ENCODE peak calls at places on chromosomes 12 and 14, in nine cellular contexts. V is spleen, W is fibroblast of lung, P is astrocyte of the spinal cord, X is PC-9, U is heart right ventricle, H is MM.1S, E is Calu3, L is tibial nerve. R is an unnamed sample.

GRCh38 chr12:122283680-122284079 is 17.4 kb upstream of the VPS33A start:
- DNase-seq in V (no peak), W (no peak), P (no peak), X (no peak), U (no peak), H (no peak), E (no peak), L (no peak), R (no peak)

GRCh38 chr12:12837025-12837872 is 24.1 kb downstream of the DDX47 start:
- DNase-seq in V (no peak), W (peak), P (peak), X (peak), U (no peak), H (peak), E (peak), L (no peak), R (peak)

GRCh38 chr14:30559638-30560071 is 697 bp downstream of the G2E3 start:
- DNase-seq in V (no peak), W (peak), P (peak), X (no peak), U (no peak), H (peak), E (no peak), L (no peak), R (no peak)

GRCh38 chr12:1069846-1070245 is 78.8 kb downstream of the ERC1 start:
- DNase-seq in V (no peak), W (no peak), P (no peak), X (no peak), U (no peak), H (no peak), E (no peak), L (no peak), R (no peak)

GRCh38 chr12:11981174-11981733 is 89.5 kb upstream of the BCL2L14 start:
- DNase-seq in V (no peak), W (no peak), P (peak), X (no peak), U (no peak), H (peak), E (no peak), L (no peak), R (no peak)

GRCh38 chr12:113407931-113408585 is 4.4 kb upstream of the SDS start:
- DNase-seq in V (no peak), W (peak), P (peak), X (no peak), U (no peak), H (no peak), E (no peak), L (no peak), R (no peak)

GRCh38 chr12:65597527-65597926 is 226.8 kb upstream of the HMGA2 start:
- DNase-seq in V (no peak), W (no peak), P (no peak), X (no peak), U (no peak), H (no peak), E (no peak), L (no peak), R (no peak)

GRCh38 chr12:2294651-2295475 is 242.1 kb downstream of the CACNA1C start:
- DNase-seq in V (no peak), W (peak), P (peak), X (no peak), U (no peak), H (no peak), E (no peak), L (peak), R (peak)

GRCh38 chr12:5650804-5651461 is 219.0 kb downstream of the NTF3 start:
- DNase-seq in V (no peak), W (no peak), P (no peak), X (no peak), U (no peak), H (no peak), E (no peak), L (no peak), R (no peak)

GRCh38 chr12:5654019-5654418 is 222.1 kb downstream of the NTF3 start:
- DNase-seq in V (no peak), W (no peak), P (no peak), X (no peak), U (no peak), H (no peak), E (no peak), L (no peak), R (no peak)

DNA sequence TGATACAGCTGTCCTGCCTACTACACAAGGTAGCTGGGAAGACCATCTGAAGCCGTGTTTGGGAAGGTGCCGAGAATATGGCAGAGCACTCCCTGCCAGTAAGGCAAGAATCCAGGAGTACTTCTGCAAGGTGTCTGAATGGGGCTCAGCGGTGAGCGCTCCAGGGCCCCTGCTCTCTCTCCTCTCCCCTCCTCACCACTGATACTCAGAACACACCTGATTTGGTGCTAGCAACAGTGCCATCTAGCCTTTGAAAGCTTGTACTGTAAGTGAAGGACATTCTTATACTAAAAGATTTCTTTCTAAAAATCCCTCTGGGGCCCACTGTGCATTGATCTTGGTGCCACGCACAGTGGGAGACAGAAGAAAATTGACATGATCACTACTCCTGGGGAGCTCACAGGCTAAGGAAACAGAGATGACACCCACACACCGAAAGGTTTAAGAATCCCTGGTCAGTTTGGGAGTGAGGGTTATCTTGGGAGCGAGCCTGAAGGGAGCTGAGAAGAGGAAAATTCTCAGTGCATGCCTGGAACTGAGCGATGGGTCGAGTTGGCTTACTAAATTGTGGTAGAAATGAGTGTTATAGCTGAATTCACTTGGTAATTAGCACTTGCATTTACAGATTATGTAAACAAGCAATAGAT is 216.9 kb downstream of the NTF3 start:
- DNase-seq in V (no peak), W (peak), P (no peak), X (no peak), U (no peak), H (peak), E (peak), L (peak), R (no peak)
- TF ChIP-seq CTCF in V (no peak), W (peak), P (peak), X (peak), U (peak), H (peak), E (no peak), L (peak), R (peak)

GRCh38 chr12:114662512-114663177 is 21.3 kb downstream of the TBX3 start:
- DNase-seq in V (no peak), W (peak), P (peak), X (peak), U (peak), H (peak), E (peak), L (peak), R (peak)

GRCh38 chr12:114666746-114667668 is 17.0 kb downstream of the TBX3 start:
- DNase-seq in V (no peak), W (no peak), P (peak), X (no peak), U (no peak), H (no peak), E (no peak), L (no peak), R (peak)

GRCh38 chr12:114667669-114668150 is 16.3 kb downstream of the TBX3 start:
- DNase-seq in V (no peak), W (no peak), P (no peak), X (no peak), U (no peak), H (no peak), E (no peak), L (no peak), R (no peak)

GRCh38 chr12:114665411-114666181 is 18.4 kb downstream of the TBX3 start:
- DNase-seq in V (no peak), W (no peak), P (peak), X (no peak), U (no peak), H (no peak), E (no peak), L (no peak), R (no peak)

DNA sequence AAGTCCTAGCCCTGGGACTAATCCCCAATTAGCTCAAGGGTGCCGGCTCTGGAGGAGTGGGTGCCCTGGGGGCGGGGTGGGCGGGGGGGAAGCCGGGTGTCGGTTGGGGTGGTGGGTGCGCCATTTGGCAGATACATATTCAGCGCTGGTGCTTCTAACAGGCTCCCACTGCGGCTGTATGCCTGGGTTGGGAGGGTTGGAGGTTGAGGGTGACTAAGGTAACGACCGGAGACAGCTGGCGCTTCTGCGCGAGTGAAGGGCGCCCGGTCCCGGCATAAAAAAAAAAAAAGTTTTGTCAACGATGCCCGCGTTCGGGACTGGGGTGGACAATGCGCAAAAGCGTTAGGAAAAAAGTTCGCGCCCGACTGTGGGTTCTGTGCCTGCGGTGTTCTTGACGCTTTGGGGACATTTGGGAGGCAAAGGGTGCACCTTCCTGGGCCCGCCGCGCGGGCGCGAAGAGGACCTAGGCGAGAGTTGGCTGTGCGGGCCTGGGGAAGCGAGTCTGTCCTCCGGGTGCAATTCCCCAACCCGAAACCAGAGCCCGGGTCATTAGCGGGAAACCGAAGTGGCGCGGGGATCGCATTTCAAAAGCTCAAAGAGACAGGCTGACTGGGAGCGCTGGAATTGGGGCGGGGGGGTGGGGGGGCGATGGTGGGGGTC is 19.2 kb downstream of the TBX3 start:
- DNase-seq in V (no peak), W (no peak), P (no peak), X (no peak), U (no peak), H (no peak), E (no peak), L (no peak), R (no peak)
- TF ChIP-seq CTCF in V (no peak), W (no peak), P (no peak), X (no peak), U (no peak), H (no peak), E (no peak), L (no peak), R (no peak)

GRCh38 chr12:109144224-109144623 is 27.8 kb downstream of the ACACB start:
- DNase-seq in V (no peak), W (no peak), P (no peak), X (no peak), U (no peak), H (no peak), E (no peak), L (no peak), R (no peak)
- TF ChIP-seq CTCF in V (no peak), W (no peak), P (no peak), X (no peak), U (no peak), H (no peak), E (no peak), L (no peak), R (no peak)

DNA sequence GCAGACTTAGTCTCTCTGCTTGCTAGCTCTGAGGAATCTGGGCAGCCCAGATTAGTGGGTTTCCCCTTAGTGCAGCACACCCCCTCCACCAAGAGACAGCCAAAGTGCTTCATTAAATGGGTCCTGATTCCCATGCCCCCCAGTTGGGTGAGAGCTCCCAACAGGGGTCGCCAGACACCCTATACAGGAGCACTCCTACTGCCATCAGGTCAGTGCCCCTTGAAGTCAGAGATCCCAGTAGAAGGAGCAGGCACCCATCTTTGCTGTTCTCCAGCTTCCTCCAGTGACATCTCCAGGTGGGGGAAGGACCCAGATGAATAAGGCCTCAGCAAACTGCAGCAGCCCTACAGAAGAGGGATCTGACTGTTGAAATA is 36.7 kb upstream of the C14orf132 start:
- DNase-seq in V (no peak), W (no peak), P (no peak), X (no peak), U (no peak), H (no peak), E (no peak), L (no peak), R (no peak)
- TF ChIP-seq CTCF in V (no peak), W (no peak), P (no peak), X (no peak), U (no peak), H (no peak), E (no peak), L (no peak), R (no peak)

GRCh38 chr14:101907619-101908018 is 56.8 kb upstream of the DYNC1H1 start:
- DNase-seq in V (peak), W (no peak), P (no peak), X (no peak), U (no peak), H (no peak), E (no peak), L (no peak), R (no peak)
- TF ChIP-seq CTCF in V (no peak), W (no peak), P (no peak), X (no peak), U (no peak), H (no peak), E (no peak), L (no peak), R (no peak)